ENCODE peak calls at places on chromosome 5, in four cellular contexts. D is ELF-1, Q is cardiac fibroblast, R is T follicular helper cell. S is an unnamed sample.
A peak's percentile ranks its signal among the peaks of the same experiment; 100 is the strongest.

GRCh38 chr5:136032564-136032963 is 3.8 kb downstream of the TGFBI start:
- DNase-seq in R (no peak), D (no peak), Q (peak; percentile 96), S (peak; percentile 26)

GRCh38 chr5:4994994-4995393 is 145.1 kb upstream of the ADAMTS16 start:
- DNase-seq in Q (peak; percentile 16), R (no peak), D (no peak), S (no peak)

GRCh38 chr5:488744-489688 is 35.2 kb downstream of the SLC9A3 start:
- DNase-seq in R (no peak), Q (no peak), D (no peak), S (no peak)

GRCh38 chr5:177310757-177311173 is 933 bp downstream of the MXD3 start:
- DNase-seq in R (no peak), Q (peak; percentile 32), D (peak; percentile 39), S (no peak)

GRCh38 chr5:54580997-54581741 is 63.6 kb downstream of the SNX18 start:
- DNase-seq in D (peak; percentile 11), R (no peak), Q (no peak), S (no peak)

GRCh38 chr5:179668404-179668803 is 12.4 kb downstream of the CBY3 start:
- DNase-seq in D (peak; percentile 87), Q (peak; percentile 70), R (peak; percentile 35), S (no peak)

GRCh38 chr5:1183424-1184162 is 17.8 kb upstream of the SLC6A19 start:
- DNase-seq in D (no peak), Q (no peak), R (no peak), S (peak; percentile 8)

GRCh38 chr5:68289576-68289975 is 74.0 kb downstream of the PIK3R1 start:
- DNase-seq in D (no peak), R (no peak), Q (no peak), S (no peak)

GRCh38 chr5:149581192-149581861 is at the start of gene ARHGEF37:
- DNase-seq in R (peak; percentile 12), D (peak; percentile 53), Q (peak; percentile 61), S (peak; percentile 97)

GRCh38 chr5:139848508-139849100 is 53.0 kb downstream of the PSD2 start:
- DNase-seq in R (peak; percentile 10), D (no peak), Q (no peak), S (peak; percentile 81)

GRCh38 chr5:119022017-119022745 is 33.8 kb upstream of the DTWD2 start:
- DNase-seq in Q (peak; percentile 64), R (no peak), D (peak; percentile 23), S (no peak)

GRCh38 chr5:14380712-14381111 is 200.9 kb upstream of the OTULINL start:
- DNase-seq in Q (no peak), R (no peak), D (no peak), S (no peak)

GRCh38 chr5:43152946-43153345 is 32.2 kb downstream of the ZNF131 start:
- DNase-seq in R (no peak), Q (peak; percentile 48), D (no peak), S (no peak)

GRCh38 chr5:157116483-157116954 is 7.7 kb upstream of the HAVCR2 start:
- DNase-seq in Q (no peak), R (no peak), D (no peak), S (no peak)

GRCh38 chr5:10278658-10279279 is 28.7 kb downstream of the CCT5 start:
- DNase-seq in Q (no peak), D (no peak), R (no peak), S (no peak)

GRCh38 chr5:159324097-159324760 is 6.1 kb downstream of the IL12B start:
- DNase-seq in R (no peak), D (peak; percentile 6), Q (peak; percentile 67), S (no peak)

GRCh38 chr5:25713259-25713658 is 1068.5 kb upstream of the CDH10 start:
- DNase-seq in D (peak; percentile 8), Q (no peak), R (no peak), S (no peak)

GRCh38 chr5:54383941-54384340 is 71.6 kb upstream of the HSPB3 start:
- DNase-seq in R (no peak), D (no peak), Q (no peak), S (no peak)

GRCh38 chr5:32390819-32391591 is 53.5 kb downstream of the ZFR start:
- DNase-seq in Q (peak; percentile 97), D (no peak), R (no peak), S (no peak)

S was measured in right cardiac atrium.